ENCODE peak calls at places on chromosome 18, in five cellular contexts. F, V, O, B and N are unnamed samples.

GRCh38 chr18:48896875-48897511 is 53.8 kb downstream of the SMAD7 start:
- DNase-seq in F (peak; percentile 100), V (peak; percentile 13), O (no peak), B (peak; percentile 52), N (no peak)

GRCh38 chr18:74610216-74610615 is 12.5 kb downstream of the ZNF407 start:
- DNase-seq in F (no peak), V (no peak), O (no peak), B (no peak), N (no peak)

GRCh38 chr18:28134774-28135173 is 42.2 kb downstream of the CDH2 start:
- DNase-seq in F (no peak), V (no peak), O (no peak), B (no peak), N (no peak)

GRCh38 chr18:25786778-25787177 is 303.6 kb downstream of the SS18 start:
- DNase-seq in F (no peak), V (no peak), O (peak; percentile 5), B (no peak), N (no peak)

GRCh38 chr18:12038082-12038660 is 55.5 kb upstream of the ANKRD62 start:
- DNase-seq in F (no peak), V (no peak), O (no peak), B (no peak), N (peak; percentile 43)

GRCh38 chr18:76756491-76757288 is 65.7 kb upstream of the ZNF236 start:
- DNase-seq in F (no peak), V (no peak), O (no peak), B (no peak), N (no peak)

GRCh38 chr18:68935686-68936085 is 137.8 kb downstream of the CCDC102B start:
- DNase-seq in F (no peak), V (no peak), O (no peak), B (no peak), N (no peak)

GRCh38 chr18:23115683-23116096 is 19.6 kb upstream of the CABLES1 start:
- DNase-seq in F (peak; percentile 27), V (no peak), O (no peak), B (no peak), N (no peak)

GRCh38 chr18:13626544-13626908 is 99.8 kb downstream of the FAM210A start:
- DNase-seq in F (no peak), V (no peak), O (no peak), B (no peak), N (no peak)

GRCh38 chr18:39841133-39842041 is 2113.6 kb upstream of the PIK3C3 start:
- DNase-seq in F (no peak), V (no peak), O (peak; percentile 9), B (peak; percentile 64), N (peak; percentile 84)

GRCh38 chr18:36311026-36311570 is 13.6 kb downstream of the FHOD3 start:
- DNase-seq in F (no peak), V (no peak), O (no peak), B (no peak), N (no peak)

GRCh38 chr18:13256444-13257305 is 38.1 kb downstream of the LDLRAD4 start:
- DNase-seq in F (no peak), V (no peak), O (no peak), B (no peak), N (no peak)

GRCh38 chr18:74963820-74964446 is 245.0 kb downstream of the PTGR3 start:
- DNase-seq in F (peak; percentile 45), V (peak; percentile 26), O (no peak), B (peak; percentile 80), N (peak; percentile 36)

GRCh38 chr18:51278045-51278649 is 80.7 kb upstream of the MEX3C start:
- DNase-seq in F (peak; percentile 39), V (peak; percentile 32), O (no peak), B (peak; percentile 72), N (peak; percentile 58)

GRCh38 chr18:77815666-77816338 is 566.2 kb downstream of the GALR1 start:
- DNase-seq in F (peak; percentile 82), V (no peak), O (no peak), B (no peak), N (no peak)

GRCh38 chr18:61822879-61823278 is 69.9 kb downstream of the RNF152 start:
- DNase-seq in F (no peak), V (no peak), O (no peak), B (no peak), N (no peak)

GRCh38 chr18:51391731-51392130 is 194.2 kb upstream of the MEX3C start:
- DNase-seq in F (no peak), V (no peak), O (no peak), B (no peak), N (no peak)

GRCh38 chr18:59669872-59670657 is 27.2 kb downstream of the CCBE1 start:
- DNase-seq in F (peak; percentile 6), V (no peak), O (no peak), B (no peak), N (no peak)

GRCh38 chr18:50734886-50735285 is 84.9 kb downstream of the MRO start:
- DNase-seq in F (no peak), V (no peak), O (no peak), B (peak; percentile 74), N (no peak)

GRCh38 chr18:54149078-54149697 is 75.3 kb downstream of the MBD2 start:
- DNase-seq in F (peak; percentile 39), V (no peak), O (peak; percentile 48), B (no peak), N (no peak)